ENCODE peak calls at places on chromosome 16, in six cellular contexts. W, M, T, K, I and D are unnamed samples.
A peak's percentile ranks its signal among the peaks of the same experiment; 100 is the strongest.

GRCh38 chr16:75559564-75560372 is 3.7 kb upstream of the TMEM231 start:
- DNase-seq in W (no peak), M (peak; percentile 62), T (no peak), K (no peak), I (no peak), D (no peak)

GRCh38 chr16:15542261-15542660 is 100.7 kb downstream of the MARF1 start:
- DNase-seq in W (no peak), M (no peak), T (peak; percentile 38), K (no peak), I (no peak), D (no peak)

GRCh38 chr16:81401035-81401950 is 43.3 kb upstream of the CMIP start:
- DNase-seq in W (peak; percentile 97), M (peak; percentile 62), T (no peak), K (no peak), I (peak; percentile 65), D (peak; percentile 66)

GRCh38 chr16:17556276-17557052 is 85.7 kb upstream of the XYLT1 start:
- DNase-seq in W (peak; percentile 25), M (peak; percentile 33), T (peak; percentile 2), K (no peak), I (peak; percentile 59), D (peak; percentile 34)

GRCh38 chr16:30710971-30711370 is 12.0 kb downstream of the SRCAP start:
- DNase-seq in W (no peak), M (peak; percentile 39), T (no peak), K (no peak), I (no peak), D (no peak)

GRCh38 chr16:85420501-85421337 is 192.4 kb upstream of the GSE1 start:
- DNase-seq in W (peak; percentile 78), M (peak; percentile 20), T (no peak), K (no peak), I (peak; percentile 94), D (peak; percentile 49)

GRCh38 chr16:56589141-56590039 is at the start of gene MT3:
- DNase-seq in W (peak; percentile 28), M (no peak), T (no peak), K (no peak), I (no peak), D (no peak)

GRCh38 chr16:48156790-48157209 is 1.0 kb upstream of the ABCC12 start:
- DNase-seq in W (peak; percentile 88), M (peak; percentile 85), T (peak; percentile 46), K (no peak), I (peak; percentile 81), D (peak; percentile 62)

GRCh38 chr16:55842369-55843104 is 9.6 kb upstream of the CES1 start:
- DNase-seq in W (peak; percentile 64), M (peak; percentile 45), T (no peak), K (no peak), I (peak; percentile 61), D (peak; percentile 18)

GRCh38 chr16:62755938-62756337 is 719.7 kb upstream of the CDH8 start:
- DNase-seq in W (no peak), M (no peak), T (no peak), K (no peak), I (no peak), D (no peak)

GRCh38 chr16:65833171-65833871 is 533.2 kb upstream of the CDH5 start:
- DNase-seq in W (no peak), M (peak; percentile 84), T (no peak), K (no peak), I (no peak), D (no peak)

GRCh38 chr16:77359065-77359502 is 75.8 kb downstream of the ADAMTS18 start:
- DNase-seq in W (peak; percentile 91), M (peak; percentile 0), T (no peak), K (no peak), I (no peak), D (no peak)

GRCh38 chr16:27326738-27327585 is 13.2 kb downstream of the IL4R start:
- DNase-seq in W (peak; percentile 81), M (peak; percentile 97), T (peak; percentile 80), K (no peak), I (no peak), D (peak; percentile 68)

GRCh38 chr16:27245276-27246231 is 23.0 kb downstream of the NSMCE1 start:
- DNase-seq in W (peak; percentile 90), M (peak; percentile 99), T (no peak), K (no peak), I (peak; percentile 48), D (no peak)

GRCh38 chr16:85309656-85310587 is 197.7 kb upstream of the CIBAR2 start:
- DNase-seq in W (no peak), M (no peak), T (no peak), K (no peak), I (peak; percentile 57), D (no peak)

GRCh38 chr16:64892843-64893242 is 229.0 kb downstream of the CDH11 start:
- DNase-seq in W (no peak), M (peak; percentile 93), T (no peak), K (no peak), I (no peak), D (no peak)

GRCh38 chr16:80463776-80464175 is 77.0 kb upstream of the DYNLRB2 start:
- DNase-seq in W (no peak), M (no peak), T (no peak), K (no peak), I (no peak), D (no peak)

GRCh38 chr16:51134269-51134812 is 16.7 kb downstream of the SALL1 start:
- DNase-seq in W (no peak), M (no peak), T (no peak), K (no peak), I (no peak), D (no peak)

GRCh38 chr16:51154271-51155171 is 3.5 kb upstream of the SALL1 start:
- DNase-seq in W (no peak), M (no peak), T (no peak), K (no peak), I (no peak), D (no peak)

GRCh38 chr16:67543036-67543435 is 14.4 kb downstream of the RIPOR1 start:
- DNase-seq in W (no peak), M (no peak), T (no peak), K (no peak), I (no peak), D (no peak)

GRCh38 chr16:69123894-69124293 is 8.5 kb downstream of the CHTF8 start:
- DNase-seq in W (peak; percentile 78), M (peak; percentile 76), T (no peak), K (no peak), I (peak; percentile 42), D (no peak)

DNA sequence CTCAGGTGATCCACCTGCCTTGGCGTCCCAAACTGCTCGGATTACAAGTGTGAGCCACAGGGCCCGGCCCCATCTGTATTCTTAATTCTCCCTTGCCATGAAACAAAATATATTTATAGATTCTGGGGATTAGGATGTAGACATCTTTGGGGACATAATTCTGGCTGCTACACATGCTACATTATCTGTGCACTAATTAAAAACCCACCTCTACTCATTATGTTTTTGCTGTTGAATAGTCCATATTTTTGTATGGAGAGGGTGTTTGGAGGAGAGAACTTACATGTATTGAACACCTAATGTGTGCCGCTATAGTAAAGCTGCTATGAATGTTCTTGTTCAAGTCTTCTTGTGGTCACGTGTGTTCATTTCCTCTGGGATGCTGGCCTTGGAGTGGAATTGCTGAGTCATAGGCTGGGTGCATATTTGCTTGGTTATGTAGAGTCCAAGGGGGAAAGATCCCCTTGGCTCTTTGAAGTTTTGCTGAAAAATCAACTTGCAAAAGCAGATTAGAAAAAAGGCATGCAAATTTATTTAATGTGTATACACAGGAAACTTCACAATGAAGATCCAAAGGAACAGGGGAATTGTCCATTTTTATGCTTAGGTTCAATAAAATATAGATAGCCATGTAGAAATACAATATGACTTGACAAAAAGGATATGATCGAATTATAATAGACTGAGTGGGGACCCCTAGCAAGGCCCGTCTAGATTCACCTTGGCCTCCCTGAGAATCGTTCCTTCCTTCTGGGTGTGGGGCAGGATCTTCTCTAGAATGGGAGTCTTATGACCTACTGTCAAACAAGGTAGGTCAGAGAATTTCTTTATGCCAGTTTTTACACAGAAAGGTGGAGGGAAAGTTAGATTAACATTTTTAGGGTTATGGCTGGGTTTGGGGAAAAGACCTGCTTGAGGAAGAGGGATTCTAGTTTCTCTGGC is 42.1 kb upstream of the GPRC5B start:
- DNase-seq in W (peak; percentile 65), M (peak; percentile 76), T (no peak), K (no peak), I (no peak), D (peak; percentile 50)
- TF ChIP-seq CEBPB in W (no peak), M (no peak), T (no peak), K (no peak), I (no peak), D (no peak)

DNA sequence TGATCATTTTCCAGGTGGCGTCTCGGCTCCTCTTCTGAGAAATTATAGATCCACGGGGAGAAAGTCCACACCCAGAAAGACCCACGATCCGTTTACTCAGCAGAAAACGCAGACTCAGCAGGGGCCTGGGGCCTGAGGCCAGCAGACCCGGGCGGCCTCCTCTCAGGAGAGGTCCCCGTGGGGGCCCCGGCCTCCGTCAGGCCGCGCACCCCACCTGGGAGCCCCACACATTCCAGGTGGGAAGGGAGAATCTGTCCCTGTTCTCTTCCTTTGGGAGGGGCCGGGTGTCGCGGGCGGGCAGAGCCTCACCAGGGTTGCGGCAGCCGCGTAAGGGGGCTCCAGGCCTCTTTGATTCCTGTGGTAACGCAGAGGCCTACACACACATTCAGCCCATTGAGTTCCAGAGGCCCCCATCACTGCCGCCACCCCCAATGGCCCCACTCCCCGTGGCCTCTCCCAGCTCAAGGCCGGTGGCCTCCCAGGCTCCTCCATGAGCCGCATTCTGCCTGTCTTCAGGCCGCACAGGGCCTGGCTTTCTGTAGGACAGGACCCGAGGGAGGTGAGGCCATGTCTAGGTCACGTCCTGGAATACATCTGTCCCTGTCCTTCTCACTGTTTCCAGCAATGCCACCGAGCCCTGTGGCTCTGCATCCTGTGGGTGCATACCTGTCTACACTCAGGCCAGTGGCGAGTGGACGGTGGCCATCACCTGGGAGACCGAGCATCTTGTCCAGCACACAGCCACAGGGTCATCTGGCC is 1.6 kb upstream of the IGFALS start:
- DNase-seq in W (no peak), M (no peak), T (no peak), K (no peak), I (no peak), D (no peak)
- H3K27ac ChIP-seq in W (no peak overlapping the region), M (no peak overlapping the region), T (no peak overlapping the region), K (no peak overlapping the region), I (no peak overlapping the region), D (no peak overlapping the region)

GRCh38 chr16:25051446-25052160 is 36.4 kb upstream of the ARHGAP17 start:
- DNase-seq in W (peak; percentile 25), M (peak; percentile 84), T (no peak), K (no peak), I (no peak), D (no peak)
- TF ChIP-seq CEBPB in W (no peak), M (no peak), T (no peak), K (no peak), I (no peak), D (no peak)

GRCh38 chr16:87227651-87228015 is 89.6 kb downstream of the C16orf95 start:
- DNase-seq in W (no peak), M (no peak), T (no peak), K (no peak), I (no peak), D (no peak)
- H3K27ac ChIP-seq in W (no peak overlapping the region), M (peak overlapping the region; percentile 87), T (no peak overlapping the region), K (no peak overlapping the region), I (no peak overlapping the region), D (no peak overlapping the region)

DNA sequence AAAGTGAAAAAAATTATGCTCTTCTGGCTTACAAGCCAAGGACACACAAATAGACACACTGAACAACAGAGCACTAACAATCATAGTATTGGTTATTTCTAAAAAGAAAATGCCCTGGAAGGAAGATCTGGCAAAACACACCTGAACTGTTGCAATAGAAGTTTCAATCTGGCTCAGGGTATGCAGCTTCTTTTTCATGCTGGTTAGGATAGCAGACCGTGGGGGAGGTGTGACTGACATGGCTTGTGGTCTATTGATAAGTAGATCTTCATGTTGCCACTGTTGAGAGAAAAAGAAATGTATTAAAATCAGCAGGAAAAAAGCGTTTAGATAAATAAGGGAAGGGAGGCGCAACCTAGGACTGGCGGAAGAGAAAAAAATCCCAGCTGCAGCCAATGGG is 26.5 kb upstream of the ARL6IP1 start:
- DNase-seq in W (no peak), M (no peak), T (no peak), K (no peak), I (peak; percentile 24), D (no peak)
- TF ChIP-seq CEBPB in W (no peak), M (no peak), T (no peak), K (no peak), I (no peak), D (no peak)